ENCODE peak calls at places on chromosomes 12 and 14, in four cellular contexts. One of them, this sample, is unnamed.

GRCh38 chr14:81164167-81164774 is 56.5 kb downstream of the GTF2A1 start:
- DNase-seq in heart left ventricle: peak; percentile 26
- DNase-seq in NB4: peak; percentile 90
- DNase-seq in GM12892: peak; percentile 13
- DNase-seq in this sample: peak; percentile 84

GRCh38 chr12:109963743-109964429 is 32.3 kb downstream of the GIT2 start:
- DNase-seq in heart left ventricle: no peak
- DNase-seq in GM12892: no peak
- DNase-seq in NB4: no peak
- DNase-seq in this sample: no peak

GRCh38 chr14:64463198-64463597 is 2.1 kb upstream of the AKAP5 start:
- DNase-seq in heart left ventricle: no peak
- DNase-seq in GM12892: no peak
- DNase-seq in NB4: no peak
- DNase-seq in this sample: no peak

GRCh38 chr14:106551265-106551664 is 1024.9 kb downstream of the TMEM121 start:
- DNase-seq in heart left ventricle: no peak
- DNase-seq in NB4: peak; percentile 24
- DNase-seq in GM12892: no peak
- DNase-seq in this sample: no peak

GRCh38 chr14:67396381-67396965 is 15.5 kb downstream of the PLEK2 start:
- DNase-seq in NB4: no peak
- DNase-seq in heart left ventricle: no peak
- DNase-seq in GM12892: no peak
- DNase-seq in this sample: no peak

GRCh38 chr12:85985996-85986395 is 111.9 kb downstream of the NTS start:
- DNase-seq in heart left ventricle: no peak
- DNase-seq in GM12892: no peak
- DNase-seq in NB4: no peak
- DNase-seq in this sample: no peak

GRCh38 chr12:114680498-114681148 is 3.4 kb downstream of the TBX3 start:
- DNase-seq in heart left ventricle: no peak
- DNase-seq in GM12892: no peak
- DNase-seq in NB4: no peak
- DNase-seq in this sample: no peak

GRCh38 chr14:68141531-68142088 is 322.0 kb downstream of the RAD51B start:
- DNase-seq in heart left ventricle: no peak
- DNase-seq in NB4: no peak
- DNase-seq in GM12892: no peak
- DNase-seq in this sample: no peak

GRCh38 chr12:726281-727140 is 25.9 kb upstream of the WNK1 start:
- DNase-seq in NB4: peak; percentile 42
- DNase-seq in GM12892: no peak
- DNase-seq in heart left ventricle: no peak
- DNase-seq in this sample: no peak

GRCh38 chr12:110600254-110600653 is 13.7 kb upstream of the TCTN1 start:
- DNase-seq in NB4: peak; percentile 87
- DNase-seq in heart left ventricle: no peak
- DNase-seq in GM12892: no peak
- DNase-seq in this sample: peak; percentile 38

GRCh38 chr12:40224439-40225291 is at the start of gene LRRK2:
- DNase-seq in NB4: peak; percentile 98
- DNase-seq in heart left ventricle: peak; percentile 88
- DNase-seq in GM12892: no peak
- DNase-seq in this sample: peak; percentile 25
- TF ChIP-seq POLR2A in NB4: peak; percentile 82
- TF ChIP-seq POLR2A in heart left ventricle: no peak
- TF ChIP-seq POLR2A in GM12892: peak; percentile 50
- TF ChIP-seq POLR2A in this sample: no peak

GRCh38 chr14:21476925-21477681 is at the start of the genes RAB2B and TOX4:
- DNase-seq in GM12892: peak; percentile 75
- DNase-seq in NB4: peak; percentile 98
- DNase-seq in heart left ventricle: peak; percentile 97
- DNase-seq in this sample: peak; percentile 98
- TF ChIP-seq POLR2A in GM12892: peak; percentile 88
- TF ChIP-seq POLR2A in NB4: peak; percentile 76
- TF ChIP-seq POLR2A in heart left ventricle: no peak
- TF ChIP-seq POLR2A in this sample: peak; percentile 81

DNA sequence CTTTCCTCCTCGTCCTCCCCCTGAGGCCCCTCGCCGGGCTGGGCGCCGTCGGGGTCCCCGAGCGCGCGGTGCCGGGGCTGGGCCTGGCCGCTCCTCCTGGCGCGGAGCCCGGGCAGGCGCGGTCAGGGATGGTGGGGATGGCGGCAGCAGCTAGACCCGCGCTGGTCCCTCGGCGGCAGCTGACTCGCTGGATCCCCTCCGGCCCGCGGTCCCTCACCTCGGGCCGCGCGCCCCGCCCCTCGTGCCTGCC is at the start of gene SLC25A29:
- DNase-seq in NB4: no peak
- DNase-seq in GM12892: no peak
- DNase-seq in heart left ventricle: no peak
- DNase-seq in this sample: no peak
- TF ChIP-seq POLR2A in NB4: peak; percentile 42
- TF ChIP-seq POLR2A in GM12892: peak; percentile 44
- TF ChIP-seq POLR2A in heart left ventricle: peak; percentile 3
- TF ChIP-seq POLR2A in this sample: no peak

DNA sequence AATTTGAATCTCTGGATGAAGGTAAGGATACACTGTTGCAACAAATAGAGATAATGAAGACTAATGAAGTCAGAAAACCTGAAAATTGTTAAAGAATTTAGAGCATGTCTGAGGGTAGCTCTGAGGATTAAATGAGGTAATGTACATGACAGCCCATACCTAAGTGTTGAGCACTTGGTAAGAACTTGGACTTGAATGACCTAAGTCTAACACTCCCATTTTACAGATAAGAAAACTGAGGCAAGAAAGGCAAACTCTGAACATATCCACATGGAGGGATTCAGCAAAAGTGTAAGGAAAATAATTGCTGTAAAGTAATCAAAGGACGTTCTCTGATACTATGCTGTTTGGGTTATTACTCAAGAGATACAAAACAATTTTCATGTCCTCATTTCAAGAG is 29.0 kb downstream of the PTPRB start:
- DNase-seq in heart left ventricle: no peak
- DNase-seq in NB4: no peak
- DNase-seq in GM12892: no peak
- DNase-seq in this sample: no peak
- TF ChIP-seq POLR2A in heart left ventricle: no peak
- TF ChIP-seq POLR2A in NB4: no peak
- TF ChIP-seq POLR2A in GM12892: no peak
- TF ChIP-seq POLR2A in this sample: no peak

DNA sequence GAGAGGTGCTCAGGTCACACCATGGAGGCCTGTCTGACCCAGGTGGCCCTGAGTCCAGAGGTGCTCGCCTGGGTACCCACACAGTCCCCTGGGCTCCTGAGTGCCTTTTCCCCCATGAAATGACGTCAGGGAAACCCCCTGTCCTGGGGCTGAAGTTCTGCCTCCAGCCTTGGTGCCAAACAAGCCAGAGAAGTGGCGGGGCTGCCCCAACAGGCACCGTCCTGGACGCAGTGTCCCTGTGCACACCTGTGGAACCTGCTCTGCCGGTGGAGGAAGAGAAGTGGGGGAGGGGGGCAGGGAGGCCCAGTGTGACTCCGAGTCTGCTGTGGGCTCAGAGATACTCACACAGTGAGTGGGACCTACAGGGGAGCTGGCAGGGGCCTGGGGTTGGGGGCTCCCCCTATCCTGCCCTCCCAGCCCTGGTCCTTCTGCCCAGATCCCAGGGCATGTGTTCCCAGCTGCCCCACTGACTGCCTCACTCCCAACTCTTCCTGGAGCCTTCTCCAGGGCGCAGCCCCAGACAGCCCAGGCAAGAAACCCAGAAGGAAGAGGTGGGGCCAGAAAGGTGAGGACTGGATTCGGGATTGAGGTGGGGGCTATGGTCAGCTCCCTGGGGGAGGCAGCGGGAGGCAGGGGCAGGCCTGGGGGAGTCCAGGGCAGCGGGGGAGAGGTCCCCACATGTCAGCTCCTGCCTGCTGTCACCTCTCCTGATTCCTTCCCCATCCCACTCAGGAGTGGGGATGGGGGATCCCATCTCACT is 24.8 kb downstream of the CCDC85C start:
- DNase-seq in heart left ventricle: no peak
- DNase-seq in NB4: no peak
- DNase-seq in GM12892: no peak
- DNase-seq in this sample: no peak
- TF ChIP-seq POLR2A in heart left ventricle: no peak
- TF ChIP-seq POLR2A in NB4: no peak
- TF ChIP-seq POLR2A in GM12892: no peak
- TF ChIP-seq POLR2A in this sample: no peak

GRCh38 chr12:132724506-132725220 is 14.0 kb downstream of the PGAM5 start:
- DNase-seq in heart left ventricle: no peak
- DNase-seq in NB4: no peak
- DNase-seq in GM12892: no peak
- DNase-seq in this sample: no peak
- TF ChIP-seq POLR2A in heart left ventricle: no peak
- TF ChIP-seq POLR2A in NB4: no peak
- TF ChIP-seq POLR2A in GM12892: no peak
- TF ChIP-seq POLR2A in this sample: no peak

GRCh38 chr12:57005980-57006808 is at the start of gene ZBTB39:
- DNase-seq in NB4: peak; percentile 80
- DNase-seq in heart left ventricle: peak; percentile 68
- DNase-seq in GM12892: peak; percentile 81
- DNase-seq in this sample: peak; percentile 91
- TF ChIP-seq POLR2A in NB4: peak; percentile 64
- TF ChIP-seq POLR2A in heart left ventricle: no peak
- TF ChIP-seq POLR2A in GM12892: peak; percentile 74
- TF ChIP-seq POLR2A in this sample: peak; percentile 29

DNA sequence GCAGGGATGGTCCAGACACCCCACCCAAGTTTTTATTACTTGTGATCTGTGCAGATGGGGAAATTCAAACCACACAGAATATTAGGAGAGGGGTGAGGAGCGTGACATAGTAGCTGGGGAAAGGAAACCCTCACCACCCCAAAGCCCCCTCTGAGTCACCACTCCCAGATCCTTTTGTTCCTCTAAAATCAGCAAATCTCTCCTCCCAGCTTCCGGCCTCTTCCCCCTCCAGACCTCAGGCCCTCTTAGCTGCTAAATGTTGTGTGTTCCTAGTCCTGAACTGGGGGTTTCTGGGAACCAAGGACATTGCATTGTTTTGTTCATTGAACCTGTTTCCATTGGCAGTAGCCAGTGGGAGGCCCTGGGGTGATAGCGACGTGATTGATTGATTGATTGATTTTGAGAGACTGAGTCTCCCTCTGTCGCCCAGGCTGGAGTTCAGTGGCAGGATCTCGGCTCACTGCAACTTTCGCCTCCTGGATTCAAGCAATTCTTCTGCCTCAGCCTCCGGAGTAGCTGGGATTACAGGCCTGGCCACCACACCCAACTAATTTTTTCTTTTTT is 5.9 kb upstream of the ORAI1 start:
- DNase-seq in GM12892: no peak
- DNase-seq in heart left ventricle: no peak
- DNase-seq in NB4: peak; percentile 82
- DNase-seq in this sample: no peak
- TF ChIP-seq POLR2A in GM12892: no peak
- TF ChIP-seq POLR2A in heart left ventricle: no peak
- TF ChIP-seq POLR2A in NB4: no peak
- TF ChIP-seq POLR2A in this sample: no peak

DNA sequence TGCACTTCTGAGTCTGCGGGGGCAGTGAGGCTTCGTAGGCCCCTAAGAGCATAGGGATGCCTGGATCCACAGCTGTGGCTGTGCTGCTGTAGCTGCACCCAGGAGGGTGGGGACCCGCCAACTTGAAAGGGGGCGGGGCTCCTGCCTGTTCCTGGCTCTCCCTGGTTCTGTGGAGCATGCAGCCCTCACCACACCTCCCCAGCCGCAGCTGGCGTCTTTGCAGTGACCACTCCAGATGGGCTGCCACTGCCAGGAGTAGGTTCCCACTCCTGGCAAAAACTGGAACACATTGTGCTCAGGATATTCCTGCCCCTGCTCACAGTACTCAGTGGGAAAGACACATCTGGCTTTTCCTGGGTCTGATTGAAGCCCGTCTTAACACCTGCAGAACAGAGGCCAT is 35.8 kb downstream of the TIMELESS start:
- DNase-seq in GM12892: no peak
- DNase-seq in NB4: no peak
- DNase-seq in heart left ventricle: no peak
- DNase-seq in this sample: no peak
- TF ChIP-seq POLR2A in GM12892: no peak
- TF ChIP-seq POLR2A in NB4: no peak
- TF ChIP-seq POLR2A in heart left ventricle: no peak
- TF ChIP-seq POLR2A in this sample: no peak

This sample was measured in erythroblast.